ENCODE peak calls at places on chromosomes 16 and 17, in ten cellular contexts. C, F, T, D, M, S, J, E, O and L are unnamed samples.

GRCh38 chr16:12906271-12906670 is 4.9 kb downstream of the SHISA9 start:
- DNase-seq in T (no peak), O (no peak), M (no peak), S (no peak), C (no peak), E (no peak), J (no peak), D (no peak), F (no peak), L (no peak)

GRCh38 chr17:27232328-27232727 is 61.6 kb upstream of the WSB1 start:
- DNase-seq in O (no peak), F (no peak), T (no peak), D (no peak), E (no peak), M (no peak), J (no peak), S (no peak), C (no peak), L (no peak)

GRCh38 chr17:35245196-35245486 is 2.3 kb downstream of the SLFN5 start:
- DNase-seq in T (no peak), C (no peak), D (no peak), F (no peak), E (no peak), S (peak), J (no peak), M (peak), O (no peak), L (no peak)

GRCh38 chr17:2695243-2695960 is 16.2 kb downstream of the CLUH start:
- DNase-seq in C (no peak), M (no peak), J (no peak), S (no peak), F (no peak), T (no peak), D (no peak), O (no peak), E (no peak), L (no peak)

GRCh38 chr16:71426069-71426879 is 15.6 kb downstream of the TLE7 start:
- DNase-seq in C (no peak), S (peak), D (no peak), F (no peak), J (no peak), E (peak), T (peak), O (no peak), M (peak), L (no peak)

GRCh38 chr16:19210968-19211367 is 42.9 kb downstream of the SYT17 start:
- DNase-seq in O (no peak), M (no peak), D (no peak), T (no peak), S (no peak), E (no peak), C (no peak), F (no peak), J (no peak), L (no peak)

GRCh38 chr17:50200447-50201225 is 795 bp downstream of the COL1A1 start:
- DNase-seq in F (peak), J (peak), O (peak), C (peak), E (peak), T (peak), S (peak), D (peak), M (peak), L (peak)

GRCh38 chr16:24052466-24053324 is 203.4 kb upstream of the CACNG3 start:
- DNase-seq in O (no peak), T (no peak), D (no peak), J (no peak), E (no peak), C (no peak), S (no peak), M (no peak), F (no peak), L (no peak)

GRCh38 chr16:700684-701584 is 4.7 kb downstream of the FBXL16 start:
- DNase-seq in E (no peak), D (no peak), F (peak), M (no peak), J (no peak), O (no peak), T (peak), S (no peak), C (no peak), L (peak)

GRCh38 chr16:3088925-3089716 is 10.0 kb downstream of the ZSCAN10 start:
- DNase-seq in F (no peak), J (no peak), T (no peak), O (no peak), S (no peak), C (no peak), E (no peak), M (no peak), D (no peak), L (no peak)

GRCh38 chr16:11877374-11877773 is 26.0 kb upstream of the RSL1D1 start:
- DNase-seq in T (no peak), M (no peak), S (peak), J (no peak), C (no peak), D (no peak), O (no peak), E (no peak), F (no peak), L (no peak)

GRCh38 chr16:29824589-29825144 is 4.4 kb downstream of the MVP start:
- DNase-seq in F (no peak), T (no peak), D (no peak), M (no peak), J (no peak), C (peak), E (no peak), O (no peak), S (peak), L (no peak)

GRCh38 chr17:8488931-8489330 is 53.2 kb downstream of the NDEL1 start:
- DNase-seq in M (no peak), O (peak), S (peak), D (no peak), J (no peak), C (peak), E (no peak), F (no peak), T (no peak), L (no peak)

GRCh38 chr17:39231587-39232551 is 6.1 kb upstream of the STAC2 start:
- DNase-seq in M (no peak), F (peak), T (peak), O (peak), E (peak), S (peak), C (no peak), D (no peak), J (peak), L (peak)

GRCh38 chr16:66207139-66207863 is 159.2 kb upstream of the CDH5 start:
- DNase-seq in S (peak), C (no peak), O (no peak), E (no peak), T (no peak), M (no peak), D (no peak), J (no peak), F (no peak), L (no peak)